ENCODE peak calls at places on chromosomes 7 and 10, in eight cellular contexts. One of them, this sample, is unnamed.

GRCh38 chr7:157818701-157819516 is 482.1 kb downstream of the DNAJB6 start:
- DNase-seq in brain microvascular endothelial cell: no peak
- DNase-seq in foreskin fibroblast: no peak
- DNase-seq in endothelial cell: no peak
- DNase-seq in GM12865: no peak
- DNase-seq in epithelial cell of proximal tubule: no peak
- DNase-seq in CD8-positive, alpha-beta T cell: no peak
- DNase-seq in tibial artery: no peak
- DNase-seq in this sample: no peak

GRCh38 chr7:107501593-107501992 is 31.7 kb downstream of the GPR22 start:
- DNase-seq in brain microvascular endothelial cell: peak; percentile 48
- DNase-seq in CD8-positive, alpha-beta T cell: no peak
- DNase-seq in endothelial cell: peak; percentile 38
- DNase-seq in tibial artery: no peak
- DNase-seq in epithelial cell of proximal tubule: no peak
- DNase-seq in GM12865: peak; percentile 52
- DNase-seq in foreskin fibroblast: peak; percentile 59
- DNase-seq in this sample: no peak

GRCh38 chr7:134737561-134738353 is 41.7 kb upstream of the CALD1 start:
- DNase-seq in tibial artery: no peak
- DNase-seq in GM12865: peak; percentile 66
- DNase-seq in foreskin fibroblast: peak; percentile 36
- DNase-seq in epithelial cell of proximal tubule: peak; percentile 42
- DNase-seq in CD8-positive, alpha-beta T cell: no peak
- DNase-seq in endothelial cell: no peak
- DNase-seq in brain microvascular endothelial cell: peak; percentile 93
- DNase-seq in this sample: no peak

GRCh38 chr10:90801608-90802007 is 56.2 kb downstream of the HTR7 start:
- DNase-seq in CD8-positive, alpha-beta T cell: no peak
- DNase-seq in tibial artery: no peak
- DNase-seq in brain microvascular endothelial cell: no peak
- DNase-seq in GM12865: no peak
- DNase-seq in epithelial cell of proximal tubule: no peak
- DNase-seq in endothelial cell: no peak
- DNase-seq in foreskin fibroblast: no peak
- DNase-seq in this sample: no peak

GRCh38 chr7:130393799-130394411 is 13.6 kb downstream of the CPA1 start:
- DNase-seq in epithelial cell of proximal tubule: no peak
- DNase-seq in brain microvascular endothelial cell: no peak
- DNase-seq in GM12865: no peak
- DNase-seq in endothelial cell: peak; percentile 42
- DNase-seq in CD8-positive, alpha-beta T cell: no peak
- DNase-seq in foreskin fibroblast: no peak
- DNase-seq in tibial artery: no peak
- DNase-seq in this sample: no peak

GRCh38 chr10:44347609-44348400 is 37.1 kb downstream of the CXCL12 start:
- DNase-seq in endothelial cell: no peak
- DNase-seq in GM12865: no peak
- DNase-seq in tibial artery: no peak
- DNase-seq in brain microvascular endothelial cell: no peak
- DNase-seq in epithelial cell of proximal tubule: no peak
- DNase-seq in foreskin fibroblast: no peak
- DNase-seq in CD8-positive, alpha-beta T cell: no peak
- DNase-seq in this sample: no peak

GRCh38 chr7:73822319-73823173 is 8.2 kb upstream of the CLDN4 start:
- DNase-seq in brain microvascular endothelial cell: peak; percentile 92
- DNase-seq in tibial artery: peak; percentile 76
- DNase-seq in endothelial cell: no peak
- DNase-seq in epithelial cell of proximal tubule: peak; percentile 86
- DNase-seq in GM12865: no peak
- DNase-seq in foreskin fibroblast: peak; percentile 100
- DNase-seq in CD8-positive, alpha-beta T cell: no peak
- DNase-seq in this sample: peak; percentile 27

GRCh38 chr10:13787015-13787421 is 200.3 kb downstream of the PRPF18 start:
- DNase-seq in GM12865: peak; percentile 90
- DNase-seq in foreskin fibroblast: no peak
- DNase-seq in tibial artery: no peak
- DNase-seq in CD8-positive, alpha-beta T cell: peak; percentile 55
- DNase-seq in endothelial cell: peak; percentile 67
- DNase-seq in brain microvascular endothelial cell: peak; percentile 91
- DNase-seq in epithelial cell of proximal tubule: no peak
- DNase-seq in this sample: no peak

GRCh38 chr7:142770720-142771352 is at the start of gene PRSS2:
- DNase-seq in foreskin fibroblast: no peak
- DNase-seq in GM12865: no peak
- DNase-seq in brain microvascular endothelial cell: no peak
- DNase-seq in epithelial cell of proximal tubule: no peak
- DNase-seq in tibial artery: no peak
- DNase-seq in CD8-positive, alpha-beta T cell: no peak
- DNase-seq in endothelial cell: peak; percentile 10
- DNase-seq in this sample: no peak

GRCh38 chr7:101702362-101702850 is 73.3 kb upstream of the MYL10 start:
- DNase-seq in GM12865: no peak
- DNase-seq in endothelial cell: no peak
- DNase-seq in tibial artery: no peak
- DNase-seq in CD8-positive, alpha-beta T cell: no peak
- DNase-seq in brain microvascular endothelial cell: no peak
- DNase-seq in epithelial cell of proximal tubule: no peak
- DNase-seq in foreskin fibroblast: peak; percentile 22
- DNase-seq in this sample: no peak

GRCh38 chr10:83961620-83962019 is 177.7 kb upstream of the GHITM start:
- DNase-seq in CD8-positive, alpha-beta T cell: no peak
- DNase-seq in tibial artery: no peak
- DNase-seq in foreskin fibroblast: no peak
- DNase-seq in brain microvascular endothelial cell: no peak
- DNase-seq in GM12865: no peak
- DNase-seq in endothelial cell: no peak
- DNase-seq in epithelial cell of proximal tubule: no peak
- DNase-seq in this sample: no peak

GRCh38 chr7:148609045-148609725 is 18.6 kb downstream of the C7orf33 start:
- DNase-seq in endothelial cell: no peak
- DNase-seq in brain microvascular endothelial cell: peak; percentile 7
- DNase-seq in CD8-positive, alpha-beta T cell: no peak
- DNase-seq in GM12865: no peak
- DNase-seq in epithelial cell of proximal tubule: no peak
- DNase-seq in tibial artery: no peak
- DNase-seq in foreskin fibroblast: no peak
- DNase-seq in this sample: no peak

GRCh38 chr7:127404282-127405049 is 12.0 kb upstream of the ZNF800 start:
- DNase-seq in brain microvascular endothelial cell: no peak
- DNase-seq in endothelial cell: no peak
- DNase-seq in GM12865: no peak
- DNase-seq in CD8-positive, alpha-beta T cell: no peak
- DNase-seq in foreskin fibroblast: no peak
- DNase-seq in tibial artery: no peak
- DNase-seq in epithelial cell of proximal tubule: no peak
- DNase-seq in this sample: no peak

GRCh38 chr7:132113536-132114409 is 462.5 kb downstream of the PLXNA4 start:
- DNase-seq in endothelial cell: no peak
- DNase-seq in GM12865: no peak
- DNase-seq in tibial artery: no peak
- DNase-seq in brain microvascular endothelial cell: no peak
- DNase-seq in CD8-positive, alpha-beta T cell: no peak
- DNase-seq in epithelial cell of proximal tubule: no peak
- DNase-seq in foreskin fibroblast: no peak
- DNase-seq in this sample: no peak

GRCh38 chr7:102220929-102221850 is 65.5 kb upstream of the SH2B2 start:
- DNase-seq in GM12865: no peak
- DNase-seq in endothelial cell: no peak
- DNase-seq in CD8-positive, alpha-beta T cell: no peak
- DNase-seq in brain microvascular endothelial cell: peak; percentile 77
- DNase-seq in tibial artery: no peak
- DNase-seq in foreskin fibroblast: peak; percentile 18
- DNase-seq in epithelial cell of proximal tubule: no peak
- DNase-seq in this sample: no peak

GRCh38 chr10:59234814-59235429 is 58.5 kb downstream of the PHYHIPL start:
- DNase-seq in endothelial cell: peak; percentile 46
- DNase-seq in epithelial cell of proximal tubule: no peak
- DNase-seq in brain microvascular endothelial cell: peak; percentile 58
- DNase-seq in foreskin fibroblast: peak; percentile 65
- DNase-seq in GM12865: peak; percentile 31
- DNase-seq in tibial artery: no peak
- DNase-seq in CD8-positive, alpha-beta T cell: no peak
- DNase-seq in this sample: no peak
- TF ChIP-seq CTCF in endothelial cell: peak; percentile 37
- TF ChIP-seq CTCF in epithelial cell of proximal tubule: peak; percentile 83
- TF ChIP-seq CTCF in brain microvascular endothelial cell: peak; percentile 71
- TF ChIP-seq CTCF in foreskin fibroblast: peak; percentile 64
- TF ChIP-seq CTCF in GM12865: peak; percentile 35
- TF ChIP-seq CTCF in tibial artery: peak; percentile 47
- TF ChIP-seq CTCF in CD8-positive, alpha-beta T cell: no peak
- TF ChIP-seq CTCF in this sample: no peak

DNA sequence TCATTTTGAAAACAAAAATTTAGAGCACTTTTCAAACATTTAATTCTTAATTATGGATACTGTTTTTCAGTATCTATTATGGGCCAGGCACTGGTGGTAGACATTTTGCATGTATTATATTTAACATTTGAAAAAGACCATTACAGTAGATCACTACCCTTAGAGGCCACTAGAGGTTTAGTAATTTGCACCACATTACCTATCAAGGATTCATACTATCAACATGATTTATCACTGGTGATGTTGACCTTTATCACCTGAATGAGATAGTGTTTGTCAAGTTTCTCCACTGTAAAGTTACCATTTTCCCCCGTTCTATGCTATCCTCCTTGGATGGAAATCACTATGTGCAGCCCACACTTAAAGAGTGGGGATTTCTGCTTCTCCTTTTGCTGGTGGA is 4.4 kb upstream of the SNX13 start:
- DNase-seq in GM12865: no peak
- DNase-seq in CD8-positive, alpha-beta T cell: no peak
- DNase-seq in brain microvascular endothelial cell: no peak
- DNase-seq in epithelial cell of proximal tubule: no peak
- DNase-seq in endothelial cell: no peak
- DNase-seq in foreskin fibroblast: peak; percentile 6
- DNase-seq in tibial artery: no peak
- DNase-seq in this sample: no peak
- TF ChIP-seq CTCF in GM12865: no peak
- TF ChIP-seq CTCF in CD8-positive, alpha-beta T cell: peak; percentile 24
- TF ChIP-seq CTCF in brain microvascular endothelial cell: no peak
- TF ChIP-seq CTCF in epithelial cell of proximal tubule: peak; percentile 16
- TF ChIP-seq CTCF in endothelial cell: peak; percentile 26
- TF ChIP-seq CTCF in foreskin fibroblast: no peak
- TF ChIP-seq CTCF in tibial artery: no peak
- TF ChIP-seq CTCF in this sample: no peak

GRCh38 chr10:95196053-95196452 is 2.0 kb downstream of the ACSM6 start:
- DNase-seq in foreskin fibroblast: no peak
- DNase-seq in CD8-positive, alpha-beta T cell: no peak
- DNase-seq in brain microvascular endothelial cell: no peak
- DNase-seq in epithelial cell of proximal tubule: no peak
- DNase-seq in tibial artery: no peak
- DNase-seq in endothelial cell: no peak
- DNase-seq in GM12865: no peak
- DNase-seq in this sample: no peak

GRCh38 chr10:95201736-95202135 is 7.7 kb downstream of the ACSM6 start:
- DNase-seq in endothelial cell: no peak
- DNase-seq in brain microvascular endothelial cell: peak; percentile 21
- DNase-seq in GM12865: peak; percentile 31
- DNase-seq in foreskin fibroblast: peak; percentile 62
- DNase-seq in CD8-positive, alpha-beta T cell: no peak
- DNase-seq in epithelial cell of proximal tubule: no peak
- DNase-seq in tibial artery: no peak
- DNase-seq in this sample: no peak
- TF ChIP-seq CTCF in endothelial cell: no peak
- TF ChIP-seq CTCF in brain microvascular endothelial cell: peak; percentile 74
- TF ChIP-seq CTCF in GM12865: peak; percentile 25
- TF ChIP-seq CTCF in foreskin fibroblast: peak; percentile 41
- TF ChIP-seq CTCF in CD8-positive, alpha-beta T cell: no peak
- TF ChIP-seq CTCF in epithelial cell of proximal tubule: peak; percentile 48
- TF ChIP-seq CTCF in tibial artery: no peak
- TF ChIP-seq CTCF in this sample: no peak

GRCh38 chr7:2386964-2387669 is 16.3 kb upstream of the CHST12 start:
- DNase-seq in foreskin fibroblast: no peak
- DNase-seq in endothelial cell: no peak
- DNase-seq in GM12865: no peak
- DNase-seq in CD8-positive, alpha-beta T cell: no peak
- DNase-seq in brain microvascular endothelial cell: no peak
- DNase-seq in epithelial cell of proximal tubule: no peak
- DNase-seq in tibial artery: no peak
- DNase-seq in this sample: no peak

GRCh38 chr7:2381227-2381626 is 22.2 kb upstream of the CHST12 start:
- DNase-seq in brain microvascular endothelial cell: no peak
- DNase-seq in epithelial cell of proximal tubule: no peak
- DNase-seq in GM12865: no peak
- DNase-seq in foreskin fibroblast: no peak
- DNase-seq in CD8-positive, alpha-beta T cell: no peak
- DNase-seq in endothelial cell: no peak
- DNase-seq in tibial artery: no peak
- DNase-seq in this sample: no peak

GRCh38 chr7:2381881-2382509 is 21.4 kb upstream of the CHST12 start:
- DNase-seq in foreskin fibroblast: no peak
- DNase-seq in endothelial cell: no peak
- DNase-seq in epithelial cell of proximal tubule: no peak
- DNase-seq in GM12865: no peak
- DNase-seq in CD8-positive, alpha-beta T cell: no peak
- DNase-seq in brain microvascular endothelial cell: no peak
- DNase-seq in tibial artery: no peak
- DNase-seq in this sample: no peak

GRCh38 chr7:2383543-2384274 is 19.7 kb upstream of the CHST12 start:
- DNase-seq in epithelial cell of proximal tubule: no peak
- DNase-seq in brain microvascular endothelial cell: no peak
- DNase-seq in GM12865: no peak
- DNase-seq in tibial artery: no peak
- DNase-seq in foreskin fibroblast: no peak
- DNase-seq in CD8-positive, alpha-beta T cell: no peak
- DNase-seq in endothelial cell: no peak
- DNase-seq in this sample: no peak

GRCh38 chr7:2384354-2385243 is 18.8 kb upstream of the CHST12 start:
- DNase-seq in endothelial cell: no peak
- DNase-seq in CD8-positive, alpha-beta T cell: no peak
- DNase-seq in foreskin fibroblast: peak; percentile 33
- DNase-seq in tibial artery: no peak
- DNase-seq in GM12865: no peak
- DNase-seq in brain microvascular endothelial cell: no peak
- DNase-seq in epithelial cell of proximal tubule: no peak
- DNase-seq in this sample: no peak
- TF ChIP-seq CTCF in endothelial cell: no peak
- TF ChIP-seq CTCF in CD8-positive, alpha-beta T cell: no peak
- TF ChIP-seq CTCF in foreskin fibroblast: no peak
- TF ChIP-seq CTCF in tibial artery: no peak
- TF ChIP-seq CTCF in GM12865: no peak
- TF ChIP-seq CTCF in brain microvascular endothelial cell: peak; percentile 33
- TF ChIP-seq CTCF in epithelial cell of proximal tubule: peak; percentile 28
- TF ChIP-seq CTCF in this sample: no peak

GRCh38 chr7:28187012-28187411 is 6.4 kb upstream of the JAZF1 start:
- DNase-seq in tibial artery: no peak
- DNase-seq in epithelial cell of proximal tubule: no peak
- DNase-seq in foreskin fibroblast: no peak
- DNase-seq in GM12865: no peak
- DNase-seq in endothelial cell: no peak
- DNase-seq in CD8-positive, alpha-beta T cell: no peak
- DNase-seq in brain microvascular endothelial cell: no peak
- DNase-seq in this sample: no peak
- TF ChIP-seq CTCF in tibial artery: no peak
- TF ChIP-seq CTCF in epithelial cell of proximal tubule: no peak
- TF ChIP-seq CTCF in foreskin fibroblast: no peak
- TF ChIP-seq CTCF in GM12865: no peak
- TF ChIP-seq CTCF in endothelial cell: no peak
- TF ChIP-seq CTCF in CD8-positive, alpha-beta T cell: no peak
- TF ChIP-seq CTCF in brain microvascular endothelial cell: no peak
- TF ChIP-seq CTCF in this sample: no peak

GRCh38 chr7:2760098-2760889 is 72.3 kb downstream of the AMZ1 start:
- DNase-seq in endothelial cell: peak; percentile 27
- DNase-seq in GM12865: peak; percentile 45
- DNase-seq in CD8-positive, alpha-beta T cell: no peak
- DNase-seq in foreskin fibroblast: peak; percentile 67
- DNase-seq in brain microvascular endothelial cell: peak; percentile 53
- DNase-seq in epithelial cell of proximal tubule: no peak
- DNase-seq in tibial artery: peak; percentile 78
- DNase-seq in this sample: no peak
- TF ChIP-seq CTCF in endothelial cell: peak; percentile 19
- TF ChIP-seq CTCF in GM12865: peak; percentile 33
- TF ChIP-seq CTCF in CD8-positive, alpha-beta T cell: no peak
- TF ChIP-seq CTCF in foreskin fibroblast: peak; percentile 46
- TF ChIP-seq CTCF in brain microvascular endothelial cell: peak; percentile 67
- TF ChIP-seq CTCF in epithelial cell of proximal tubule: peak; percentile 65
- TF ChIP-seq CTCF in tibial artery: peak; percentile 56
- TF ChIP-seq CTCF in this sample: no peak

This sample was measured in omental fat pad.